ENCODE peak calls at places on chromosomes 1 and 21, in nine cellular contexts. J is KBM-7; I is endodermal cell; Y is activated naive CD8-positive, alpha-beta T cell treated with anti-CD3 and anti-CD28 coated beads, Interleukin-2, amount 50 U/mL, for 24 hours; B is ovary; L is fibroblast of mammary gland; C is ACHN; Z is coronary artery; S is AG08396. H is an unnamed sample.

GRCh38 chr1:2587071-2587859 is 688 bp downstream of the PRXL2B start:
- DNase-seq in J (peak; percentile 34), I (no peak), Y (no peak), B (no peak), L (peak; percentile 12), C (peak; percentile 14), Z (no peak), S (no peak), H (no peak)

GRCh38 chr1:155322953-155323728 is 2.4 kb downstream of the RUSC1 start:
- DNase-seq in J (peak; percentile 90), I (peak; percentile 98), Y (peak; percentile 93), B (peak; percentile 91), L (peak; percentile 97), C (peak; percentile 99), Z (peak; percentile 98), S (peak; percentile 96), H (peak; percentile 82)

GRCh38 chr1:163796394-163796821 is 474.7 kb downstream of the NUF2 start:
- DNase-seq in J (no peak), I (no peak), Y (no peak), B (no peak), L (peak; percentile 75), C (no peak), Z (no peak), S (peak; percentile 7), H (no peak)

GRCh38 chr1:223531742-223532341 is 133.7 kb downstream of the CAPN8 start:
- DNase-seq in J (peak; percentile 64), I (peak; percentile 93), Y (peak; percentile 67), B (no peak), L (peak; percentile 40), C (peak; percentile 45), Z (no peak), S (peak; percentile 42), H (peak; percentile 3)

GRCh38 chr1:196933531-196934189 is 9.9 kb upstream of the CFHR2 start:
- DNase-seq in J (no peak), I (peak; percentile 47), Y (no peak), B (peak; percentile 16), L (no peak), C (no peak), Z (no peak), S (no peak), H (no peak)

GRCh38 chr1:20494609-20495311 is 8.8 kb upstream of the CAMK2N1 start:
- DNase-seq in J (no peak), I (no peak), Y (no peak), B (no peak), L (peak; percentile 98), C (peak; percentile 29), Z (no peak), S (peak; percentile 78), H (no peak)

GRCh38 chr1:4531842-4532241 is 122.6 kb upstream of the AJAP1 start:
- DNase-seq in J (no peak), I (no peak), Y (no peak), B (no peak), L (no peak), C (no peak), Z (no peak), S (no peak), H (no peak)

GRCh38 chr1:9466780-9467755 is 72.2 kb upstream of the SLC25A33 start:
- DNase-seq in J (no peak), I (no peak), Y (no peak), B (no peak), L (peak; percentile 41), C (no peak), Z (no peak), S (no peak), H (no peak)

GRCh38 chr1:180002437-180002836 is 47.8 kb downstream of the CEP350 start:
- DNase-seq in J (no peak), I (no peak), Y (no peak), B (no peak), L (no peak), C (no peak), Z (no peak), S (no peak), H (no peak)

GRCh38 chr1:234842726-234843641 is 233.0 kb upstream of the IRF2BP2 start:
- DNase-seq in J (no peak), I (peak; percentile 42), Y (peak; percentile 84), B (no peak), L (no peak), C (no peak), Z (no peak), S (no peak), H (no peak)

GRCh38 chr1:230383425-230383824 is 42.7 kb downstream of the PGBD5 start:
- DNase-seq in J (no peak), I (no peak), Y (no peak), B (no peak), L (no peak), C (no peak), Z (no peak), S (no peak), H (no peak)

GRCh38 chr21:37551406-37552355 is 185.1 kb downstream of the DYRK1A start:
- DNase-seq in J (no peak), I (peak; percentile 40), Y (no peak), B (peak; percentile 36), L (no peak), C (peak; percentile 9), Z (no peak), S (no peak), H (no peak)

GRCh38 chr1:226108935-226109828 is 46.7 kb downstream of the H3-3A start:
- DNase-seq in J (no peak), I (no peak), Y (no peak), B (peak; percentile 52), L (peak; percentile 70), C (no peak), Z (no peak), S (peak; percentile 48), H (no peak)

GRCh38 chr1:197092491-197093023 is 25.5 kb upstream of the F13B start:
- DNase-seq in J (no peak), I (no peak), Y (no peak), B (no peak), L (no peak), C (no peak), Z (no peak), S (no peak), H (no peak)

GRCh38 chr1:172167801-172168596 is 252.5 kb upstream of the C1orf105 start:
- DNase-seq in J (no peak), I (no peak), Y (no peak), B (no peak), L (peak; percentile 94), C (peak; percentile 5), Z (no peak), S (peak; percentile 15), H (peak; percentile 50)

GRCh38 chr1:198122693-198123092 is 34.1 kb upstream of the NEK7 start:
- DNase-seq in J (no peak), I (no peak), Y (no peak), B (no peak), L (no peak), C (no peak), Z (no peak), S (no peak), H (no peak)

GRCh38 chr1:216183007-216183406 is 240.2 kb downstream of the USH2A start:
- DNase-seq in J (no peak), I (peak; percentile 79), Y (no peak), B (no peak), L (no peak), C (peak; percentile 29), Z (no peak), S (no peak), H (no peak)

GRCh38 chr1:18707696-18708257 is 77.1 kb downstream of the PAX7 start:
- DNase-seq in J (no peak), I (peak; percentile 61), Y (no peak), B (no peak), L (no peak), C (no peak), Z (no peak), S (no peak), H (no peak)

GRCh38 chr1:9425859-9426258 is 113.4 kb upstream of the SLC25A33 start:
- DNase-seq in J (no peak), I (no peak), Y (no peak), B (no peak), L (no peak), C (no peak), Z (no peak), S (no peak), H (no peak)

GRCh38 chr1:27379564-27380132 is 3.5 kb downstream of the CD164L2 start:
- DNase-seq in J (no peak), I (peak; percentile 48), Y (no peak), B (no peak), L (no peak), C (no peak), Z (no peak), S (no peak), H (no peak)

H was measured in GOT3.